ENCODE peak calls at places on chromosome 2, in six cellular contexts. Z is GM13976, P is fibroblast of lung, D is GM10248, M is HFFc6, W is MCF 10A. E is an unnamed sample.

GRCh38 chr2:86622409-86622877 is 1.2 kb downstream of the RNF103 start:
- DNase-seq in Z (no peak), P (peak; percentile 28), D (no peak), M (no peak), W (peak; percentile 42), E (no peak)

GRCh38 chr2:46331099-46331766 is 34.0 kb downstream of the EPAS1 start:
- DNase-seq in Z (no peak), P (no peak), D (no peak), M (no peak), W (peak; percentile 51), E (no peak)

GRCh38 chr2:69021027-69021426 is 8.0 kb downstream of the ANTXR1 start:
- DNase-seq in Z (no peak), P (no peak), D (no peak), M (no peak), W (no peak), E (no peak)

GRCh38 chr2:43221660-43222471 is 4.5 kb downstream of the ZFP36L2 start:
- DNase-seq in Z (no peak), P (peak; percentile 99), D (no peak), M (peak; percentile 90), W (peak; percentile 91), E (peak; percentile 94)

GRCh38 chr2:172103471-172104292 is 982 bp upstream of the DLX2 start:
- DNase-seq in Z (peak; percentile 85), P (peak; percentile 88), D (peak; percentile 81), M (peak; percentile 80), W (peak; percentile 89), E (no peak)

GRCh38 chr2:213251618-213252017 is 32.6 kb upstream of the SPAG16 start:
- DNase-seq in Z (peak; percentile 36), P (peak; percentile 89), D (peak; percentile 35), M (peak; percentile 73), W (peak; percentile 66), E (no peak)

GRCh38 chr2:84875213-84875560 is 5.7 kb downstream of the TRABD2A start:
- DNase-seq in Z (no peak), P (no peak), D (no peak), M (no peak), W (no peak), E (peak; percentile 27)

GRCh38 chr2:157433335-157433890 is 10.5 kb downstream of the CYTIP start:
- DNase-seq in Z (no peak), P (peak; percentile 4), D (no peak), M (no peak), W (no peak), E (no peak)

GRCh38 chr2:191738003-191738402 is 60.1 kb downstream of the NABP1 start:
- DNase-seq in Z (no peak), P (no peak), D (no peak), M (no peak), W (no peak), E (no peak)

GRCh38 chr2:166643980-166644379 is 149.9 kb upstream of the SCN7A start:
- DNase-seq in Z (no peak), P (no peak), D (no peak), M (no peak), W (no peak), E (no peak)

GRCh38 chr2:43764086-43764710 is 9.6 kb upstream of the DYNC2LI1 start:
- DNase-seq in Z (no peak), P (peak; percentile 31), D (no peak), M (peak; percentile 4), W (no peak), E (no peak)

GRCh38 chr2:80459028-80459427 is 154.5 kb upstream of the LRRTM1 start:
- DNase-seq in Z (no peak), P (no peak), D (no peak), M (no peak), W (peak; percentile 1), E (no peak)

GRCh38 chr2:146077156-146077555 is 1557.2 kb upstream of the ZEB2 start:
- DNase-seq in Z (no peak), P (no peak), D (no peak), M (peak; percentile 2), W (no peak), E (no peak)

GRCh38 chr2:218897394-218898108 is 16.9 kb downstream of the WNT10A start:
- DNase-seq in Z (peak; percentile 67), P (no peak), D (no peak), M (no peak), W (peak; percentile 18), E (no peak)

GRCh38 chr2:43175187-43175490 is 51.3 kb downstream of the ZFP36L2 start:
- DNase-seq in Z (no peak), P (peak; percentile 62), D (no peak), M (no peak), W (no peak), E (no peak)

GRCh38 chr2:237715459-237715947 is 83.1 kb upstream of the RBM44 start:
- DNase-seq in Z (no peak), P (no peak), D (no peak), M (no peak), W (no peak), E (no peak)

GRCh38 chr2:21098294-21098693 is 25.5 kb upstream of the TDRD15 start:
- DNase-seq in Z (no peak), P (no peak), D (no peak), M (no peak), W (no peak), E (no peak)

GRCh38 chr2:58680938-58681337 is 439.8 kb upstream of the FANCL start:
- DNase-seq in Z (no peak), P (peak; percentile 26), D (no peak), M (no peak), W (peak; percentile 3), E (no peak)

GRCh38 chr2:110991951-110992350 is 128.8 kb upstream of the BCL2L11 start:
- DNase-seq in Z (no peak), P (peak; percentile 39), D (no peak), M (no peak), W (no peak), E (no peak)

GRCh38 chr2:160407393-160408204 is 86.0 kb downstream of the RBMS1 start:
- DNase-seq in Z (peak; percentile 50), P (peak; percentile 51), D (peak; percentile 29), M (peak; percentile 36), W (peak; percentile 60), E (no peak)

GRCh38 chr2:97651114-97651513 is 5.3 kb downstream of the COX5B start:
- DNase-seq in Z (peak; percentile 4), P (no peak), D (no peak), M (no peak), W (no peak), E (no peak)

GRCh38 chr2:147810883-147811765 is 33.7 kb upstream of the ACVR2A start:
- DNase-seq in Z (no peak), P (no peak), D (no peak), M (no peak), W (no peak), E (no peak)

GRCh38 chr2:147808520-147808919 is 36.3 kb upstream of the ACVR2A start:
- DNase-seq in Z (no peak), P (no peak), D (no peak), M (no peak), W (no peak), E (no peak)

DNA sequence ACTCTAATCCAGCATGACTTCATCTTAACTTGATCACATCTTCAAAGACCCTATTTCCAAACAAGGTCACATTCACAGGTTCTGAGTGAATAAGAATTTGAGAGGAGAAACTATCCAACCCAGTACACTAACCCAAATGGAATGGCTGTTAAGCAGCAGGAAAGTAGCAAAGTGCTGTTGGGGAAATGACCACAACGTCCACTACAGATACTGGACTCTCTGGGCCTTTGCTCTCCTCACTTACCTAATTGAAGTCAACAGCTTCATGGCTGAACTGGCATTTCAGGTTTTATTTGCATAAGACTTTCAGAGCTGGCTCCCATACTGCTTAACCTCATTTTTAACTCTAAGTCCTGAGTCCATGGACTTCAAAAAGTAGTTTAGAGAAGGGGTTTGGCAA is 38.0 kb upstream of the ACVR2A start:
- DNase-seq in Z (no peak), P (no peak), D (no peak), M (no peak), W (no peak), E (no peak)
- TF ChIP-seq CTCF in Z (no peak), P (no peak), D (no peak), M (no peak), W (no peak), E (no peak)

DNA sequence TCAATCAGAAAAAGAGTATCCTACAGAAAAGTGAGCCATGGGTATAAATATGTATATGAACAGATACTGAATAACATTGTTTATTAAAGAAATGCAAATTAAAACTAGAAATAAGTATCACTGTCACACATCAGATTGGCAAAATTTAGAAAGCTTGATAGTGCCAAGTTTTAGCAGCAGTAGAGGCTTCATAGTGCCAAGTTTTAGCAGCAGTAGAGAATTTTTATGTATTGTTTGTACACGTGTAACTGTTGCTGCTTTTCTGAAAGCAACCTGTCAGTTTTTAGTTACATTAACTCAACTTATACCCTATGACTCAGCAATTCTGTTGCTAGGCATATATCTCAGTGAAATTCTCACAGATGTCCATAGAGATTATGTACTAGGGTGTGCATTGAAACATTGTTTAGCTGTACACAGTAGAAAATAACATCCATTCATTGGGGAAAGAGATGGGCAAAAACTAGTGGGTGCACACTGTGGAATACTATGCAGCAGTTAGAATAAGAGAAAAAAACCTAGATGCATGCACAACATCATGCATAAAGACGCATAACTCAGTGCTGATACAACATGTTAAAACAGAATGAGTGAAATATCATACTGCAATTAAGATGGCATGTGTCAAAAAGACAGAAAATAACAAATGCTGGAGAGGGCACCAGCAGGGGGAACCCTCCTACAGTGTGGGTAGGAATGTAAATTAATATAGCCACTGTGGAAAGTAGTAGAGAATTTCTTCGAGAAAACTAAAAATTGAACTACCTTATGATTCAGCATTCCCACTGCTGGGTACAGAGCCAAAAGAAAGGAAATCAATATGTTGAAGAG is 294.5 kb upstream of the NT5C1B start:
- DNase-seq in Z (no peak), P (peak; percentile 67), D (no peak), M (peak; percentile 42), W (peak; percentile 46), E (no peak)
- TF ChIP-seq CTCF in Z (peak; percentile 16), P (peak; percentile 46), D (peak; percentile 33), M (peak; percentile 84), W (peak; percentile 55), E (peak; percentile 73)

DNA sequence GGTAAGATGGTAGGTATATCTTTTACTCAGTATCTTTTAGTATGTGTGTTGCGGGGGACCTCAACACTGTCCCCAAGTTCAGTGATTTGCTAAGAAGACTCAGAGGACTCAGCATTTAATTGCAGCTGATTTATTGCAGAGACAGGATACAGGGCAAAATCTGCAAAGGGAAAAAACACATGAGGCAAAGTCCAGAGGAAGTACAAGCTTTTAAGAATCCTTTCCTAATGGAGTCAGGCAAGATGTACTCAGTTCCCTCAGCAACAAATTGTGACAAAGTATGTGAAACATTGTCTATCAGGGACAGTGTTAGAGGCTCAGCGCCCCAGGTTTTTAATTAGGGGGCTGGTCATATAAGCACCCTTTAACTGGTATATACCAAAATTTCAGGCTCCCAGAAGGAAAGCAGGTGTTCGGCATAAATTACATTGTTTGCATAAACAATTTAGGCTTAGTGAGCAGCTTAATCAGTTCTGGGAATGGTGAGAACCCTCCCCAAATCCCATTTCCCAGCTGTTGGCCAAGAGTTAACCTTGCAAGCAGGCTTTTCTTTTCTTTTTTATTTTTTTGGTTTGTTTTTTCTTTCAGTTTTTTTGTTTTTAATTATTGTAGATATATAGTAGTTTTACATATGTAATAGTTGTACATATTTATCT is 41.7 kb downstream of the RAB3GAP1 start:
- DNase-seq in Z (no peak), P (no peak), D (no peak), M (no peak), W (no peak), E (no peak)
- TF ChIP-seq CTCF in Z (no peak), P (no peak), D (no peak), M (no peak), W (no peak), E (no peak)

DNA sequence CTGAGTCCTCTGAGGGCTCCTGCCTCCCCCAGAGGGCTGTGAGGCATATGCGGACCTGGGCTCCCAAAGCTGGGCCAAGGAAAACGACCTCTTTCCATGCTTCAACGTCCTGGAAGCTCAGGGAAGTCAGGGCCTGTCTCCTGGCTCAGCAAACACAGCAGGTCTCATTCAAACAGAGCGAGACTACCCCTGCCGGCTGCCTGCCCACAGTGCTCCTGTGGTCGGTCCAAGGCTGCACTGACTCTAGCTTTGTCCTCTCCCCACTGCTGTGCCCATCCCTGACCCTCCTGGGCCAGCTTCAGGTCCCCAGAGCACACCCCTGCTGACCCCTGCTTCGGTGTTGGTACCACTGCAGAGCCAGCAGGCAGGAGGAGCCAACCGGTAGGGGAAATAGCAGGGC is 79.6 kb downstream of the PDCL3 start:
- DNase-seq in Z (no peak), P (no peak), D (no peak), M (no peak), W (no peak), E (no peak)
- TF ChIP-seq CTCF in Z (no peak), P (no peak), D (no peak), M (no peak), W (no peak), E (no peak)